ENCODE peak calls at places on chromosomes 2 and 18, in five cellular contexts. N is prostate gland, U is GM12878, Z is GM12892, T is HepG2. J is an unnamed sample.

GRCh38 chr2:30481323-30481800 is 34.3 kb downstream of the LCLAT1 start:
- DNase-seq in N (no peak), U (no peak), Z (no peak), T (no peak), J (no peak)

GRCh38 chr2:43084699-43085091 is 141.7 kb downstream of the ZFP36L2 start:
- DNase-seq in N (peak), U (no peak), Z (no peak), T (no peak), J (no peak)

GRCh38 chr18:75869197-75869596 is 441.7 kb upstream of the SMIM21 start:
- DNase-seq in N (no peak), U (no peak), Z (no peak), T (no peak), J (no peak)

GRCh38 chr18:10659594-10659993 is 133.8 kb downstream of the NAPG start:
- DNase-seq in N (no peak), U (no peak), Z (no peak), T (no peak), J (no peak)

GRCh38 chr2:95018861-95019550 is 6.5 kb upstream of the MAL start:
- DNase-seq in N (no peak), U (no peak), Z (no peak), T (no peak), J (no peak)

GRCh38 chr2:8923173-8923572 is 80.3 kb downstream of the MBOAT2 start:
- DNase-seq in N (no peak), U (no peak), Z (no peak), T (no peak), J (no peak)

GRCh38 chr2:58866040-58866439 is 624.9 kb upstream of the FANCL start:
- DNase-seq in N (no peak), U (peak), Z (no peak), T (no peak), J (no peak)

GRCh38 chr2:60439219-60439974 is 114.1 kb downstream of the BCL11A start:
- DNase-seq in N (no peak), U (peak), Z (peak), T (no peak), J (peak)

GRCh38 chr2:144325086-144325485 is 194.8 kb downstream of the ZEB2 start:
- DNase-seq in N (no peak), U (peak), Z (peak), T (no peak), J (no peak)

GRCh38 chr2:217248312-217248935 is 388.6 kb upstream of the TNP1 start:
- DNase-seq in N (peak), U (peak), Z (no peak), T (no peak), J (peak)

GRCh38 chr2:45128580-45128997 is 119.3 kb upstream of the SIX2 start:
- DNase-seq in N (no peak), U (no peak), Z (no peak), T (no peak), J (no peak)

GRCh38 chr18:8685141-8685913 is 20.0 kb upstream of the MTCL1 start:
- DNase-seq in N (peak), U (no peak), Z (no peak), T (no peak), J (no peak)

DNA sequence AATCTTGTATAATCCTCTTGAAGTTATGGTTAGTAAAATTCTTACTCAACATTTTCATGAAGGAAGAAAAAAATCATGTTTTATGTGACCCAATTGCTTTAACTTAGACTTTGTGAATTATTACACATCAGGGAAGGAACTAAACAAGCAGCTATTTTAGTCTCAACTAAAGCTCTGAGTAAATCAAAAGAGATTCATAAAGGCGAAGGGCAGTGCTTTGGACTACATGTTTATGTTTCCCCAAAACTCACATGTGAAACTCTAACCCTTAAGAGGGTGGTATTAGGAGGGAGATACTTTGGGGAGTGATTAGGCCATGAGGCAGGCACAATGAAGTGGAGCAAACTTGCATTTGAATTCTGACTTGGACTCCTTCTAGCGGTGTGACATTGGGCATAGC is 283.7 kb upstream of the POU3F3 start:
- DNase-seq in N (no peak), U (no peak), Z (no peak), T (no peak), J (no peak)
- TF ChIP-seq POLR2AphosphoS5 in N (no peak), U (no peak), Z (no peak), T (no peak), J (no peak)

GRCh38 chr2:238426568-238427434 is at the start of gene ASB1:
- DNase-seq in N (peak), U (peak), Z (peak), T (peak), J (peak)
- TF ChIP-seq POLR2A in N (no peak), U (peak), Z (peak), T (peak), J (peak)

DNA sequence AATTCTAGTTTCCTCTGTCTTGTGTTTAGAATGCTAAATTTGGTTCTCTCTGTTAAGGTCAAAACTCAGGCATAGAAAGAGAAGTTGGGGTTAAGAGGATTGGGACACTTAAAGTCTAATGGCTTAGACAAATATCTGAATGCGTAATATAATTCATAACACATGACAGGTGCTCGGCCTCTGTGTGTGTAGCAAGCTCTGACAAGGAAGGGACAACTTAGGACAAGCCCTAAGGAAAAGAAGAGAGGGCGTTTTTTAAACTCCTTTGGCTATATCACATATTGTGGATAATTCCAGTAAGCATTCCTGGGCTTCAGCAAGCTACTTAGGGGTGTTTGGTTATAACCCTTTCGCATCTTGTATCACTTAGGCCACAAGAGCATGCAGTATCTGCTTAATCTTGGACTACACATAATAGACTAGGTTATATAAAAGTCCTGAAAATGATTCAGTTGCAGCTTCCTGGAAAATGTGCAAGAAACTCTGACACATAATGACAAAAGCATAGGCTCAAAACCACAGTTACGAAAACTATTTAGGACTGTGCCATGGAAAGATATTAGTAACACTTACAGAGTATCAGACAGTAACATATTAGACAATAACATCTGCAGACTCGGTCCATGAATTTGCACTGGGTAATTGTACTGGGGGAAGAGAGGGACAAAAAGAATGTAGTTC is 16.0 kb upstream of the CREB1 start:
- DNase-seq in N (no peak), U (no peak), Z (no peak), T (no peak), J (no peak)
- TF ChIP-seq POLR2AphosphoS5 in N (peak), U (no peak), Z (no peak), T (no peak), J (no peak)

GRCh38 chr2:130181338-130181879 is at the start of gene SMPD4:
- DNase-seq in N (peak), U (peak), Z (peak), T (peak), J (peak)
- TF ChIP-seq POLR2A in N (peak), U (peak), Z (peak), T (peak), J (no peak)

GRCh38 chr2:164841719-164842623 is at the start of gene COBLL1:
- DNase-seq in N (peak), U (no peak), Z (peak), T (peak), J (peak)
- TF ChIP-seq POLR2AphosphoS5 in N (peak), U (no peak), Z (no peak), T (no peak), J (no peak)

GRCh38 chr2:222945887-222946286 is 85.1 kb downstream of the ACSL3 start:
- DNase-seq in N (no peak), U (no peak), Z (no peak), T (no peak), J (no peak)

GRCh38 chr2:222943820-222944219 is 83.0 kb downstream of the ACSL3 start:
- DNase-seq in N (no peak), U (no peak), Z (no peak), T (no peak), J (no peak)

GRCh38 chr2:222942977-222943376 is 82.1 kb downstream of the ACSL3 start:
- DNase-seq in N (no peak), U (no peak), Z (no peak), T (no peak), J (no peak)

GRCh38 chr2:222944971-222945740 is 84.3 kb downstream of the ACSL3 start:
- DNase-seq in N (no peak), U (no peak), Z (no peak), T (no peak), J (no peak)

GRCh38 chr2:222944552-222944951 is 83.7 kb downstream of the ACSL3 start:
- DNase-seq in N (no peak), U (no peak), Z (no peak), T (no peak), J (no peak)
- TF ChIP-seq POLR2A in N (no peak), U (no peak), Z (no peak), T (no peak), J (no peak)

GRCh38 chr2:189347540-189347939 is 93.7 kb upstream of the WDR75 start:
- DNase-seq in N (no peak), U (peak), Z (no peak), T (peak), J (no peak)

GRCh38 chr2:189348369-189348768 is 92.9 kb upstream of the WDR75 start:
- DNase-seq in N (no peak), U (no peak), Z (no peak), T (no peak), J (no peak)

DNA sequence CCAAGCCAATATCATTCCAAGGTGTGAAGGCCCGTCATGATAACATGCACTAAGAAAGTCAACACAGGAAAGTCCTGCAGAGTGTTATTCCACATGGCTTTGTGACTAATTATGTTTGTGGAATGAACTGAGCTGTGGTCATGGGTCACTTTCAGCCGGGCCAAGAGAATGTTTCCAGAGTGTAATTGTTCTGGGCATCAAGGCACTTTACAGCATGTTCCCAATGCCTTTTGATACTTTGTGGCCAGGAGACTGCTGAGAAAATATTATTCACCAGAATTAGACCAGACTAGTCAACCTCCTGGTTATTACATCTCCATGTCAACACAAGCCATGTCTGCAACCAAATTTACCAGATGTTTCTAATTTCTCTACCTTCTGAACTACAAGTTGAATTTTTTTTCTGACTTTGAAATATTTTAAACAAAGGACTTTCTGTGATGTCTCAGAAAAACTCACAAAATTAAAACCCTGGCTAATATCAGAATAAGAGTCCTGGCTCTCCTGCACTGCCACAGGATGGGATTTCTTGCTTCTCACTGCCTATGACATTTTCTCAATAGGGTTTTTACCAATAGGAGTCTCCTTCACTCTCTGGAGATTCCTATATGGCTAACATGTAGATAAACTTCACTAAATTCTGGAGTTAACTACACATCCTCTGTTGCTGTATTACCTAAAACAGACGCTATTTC is 90.6 kb upstream of the WDR75 start:
- DNase-seq in N (no peak), U (no peak), Z (no peak), T (no peak), J (no peak)
- TF ChIP-seq POLR2AphosphoS5 in N (peak), U (no peak), Z (no peak), T (no peak), J (no peak)

GRCh38 chr2:189674374-189675112 is at the start of gene ANKAR:
- DNase-seq in N (peak), U (peak), Z (peak), T (peak), J (peak)
- TF ChIP-seq POLR2A in N (peak), U (peak), Z (peak), T (peak), J (peak)